ENCODE peak calls at places on chromosomes 3 and 15, in four cellular contexts. R is K562, U is A549, F is HepG2. N is an unnamed sample.

GRCh38 chr3:142566096-142566495 is 12.4 kb downstream of the ATR start:
- DNase-seq in F (no peak), R (no peak), U (no peak), N (no peak)

GRCh38 chr15:48021336-48022086 is 99.3 kb upstream of the SLC24A5 start:
- DNase-seq in F (no peak), R (no peak), U (no peak), N (peak; percentile 4)

GRCh38 chr15:81358248-81358647 is 15.8 kb downstream of the TMC3 start:
- DNase-seq in F (no peak), U (no peak), R (no peak), N (no peak)

GRCh38 chr3:166809520-166809919 is 570.6 kb downstream of the ZBBX start:
- DNase-seq in U (no peak), F (no peak), R (no peak), N (no peak)

GRCh38 chr15:101641894-101642293 is 10.3 kb downstream of the TM2D3 start:
- DNase-seq in R (no peak), U (no peak), F (no peak), N (no peak)

GRCh38 chr15:33934396-33934795 is 33.9 kb upstream of the CHRM5 start:
- DNase-seq in R (no peak), U (no peak), F (no peak), N (peak; percentile 12)

GRCh38 chr3:169034401-169034800 is 629.1 kb downstream of the MECOM start:
- DNase-seq in R (no peak), F (no peak), U (no peak), N (peak; percentile 67)

GRCh38 chr15:88487176-88487795 is 19.8 kb downstream of the MRPS11 start:
- DNase-seq in F (no peak), U (no peak), R (no peak), N (no peak)

GRCh38 chr15:95556866-95557225 is 773.7 kb upstream of the NR2F2 start:
- DNase-seq in R (no peak), U (no peak), F (no peak), N (no peak)

GRCh38 chr3:122903171-122903570 is 108.3 kb downstream of the SLC49A4 start:
- DNase-seq in F (no peak), U (no peak), R (no peak), N (no peak)

GRCh38 chr15:74793135-74794028 is 11.5 kb downstream of the CSK start:
- DNase-seq in U (no peak), F (no peak), R (peak; percentile 45), N (no peak)

GRCh38 chr15:38721549-38721948 is 156.9 kb upstream of the RASGRP1 start:
- DNase-seq in R (no peak), U (no peak), F (no peak), N (peak; percentile 45)

GRCh38 chr3:168620854-168621253 is 525.1 kb upstream of the GOLIM4 start:
- DNase-seq in U (peak; percentile 18), R (no peak), F (peak; percentile 41), N (no peak)

GRCh38 chr15:55715355-55716076 is 27.4 kb downstream of the PRTG start:
- DNase-seq in F (no peak), U (no peak), R (no peak), N (no peak)

GRCh38 chr3:167885277-167885676 is 149.8 kb downstream of the SERPINI1 start:
- DNase-seq in F (no peak), R (no peak), U (no peak), N (no peak)

GRCh38 chr3:152204218-152204617 is 64.5 kb upstream of the MBNL1 start:
- DNase-seq in R (no peak), U (no peak), F (no peak), N (no peak)

GRCh38 chr15:88920186-88920891 is 7.2 kb upstream of the MFGE8 start:
- DNase-seq in F (no peak), R (peak; percentile 44), U (peak; percentile 70), N (peak; percentile 77)

GRCh38 chr3:8210752-8211405 is 290.7 kb upstream of the LMCD1 start:
- DNase-seq in F (no peak), U (no peak), R (no peak), N (peak; percentile 2)

GRCh38 chr3:101944308-101944707 is 95.0 kb downstream of the NFKBIZ start:
- DNase-seq in U (no peak), F (no peak), R (no peak), N (no peak)

GRCh38 chr3:12159227-12159601 is 502 bp upstream of the TIMP4 start:
- DNase-seq in U (no peak), R (no peak), F (no peak), N (no peak)

GRCh38 chr3:129746629-129747028 is 140.2 kb upstream of the PLXND1 start:
- DNase-seq in F (no peak), U (no peak), R (no peak), N (no peak)

GRCh38 chr3:9912294-9912935 is 4.5 kb upstream of the IL17RC start:
- DNase-seq in U (peak; percentile 39), R (no peak), F (no peak), N (peak; percentile 82)

GRCh38 chr3:63857311-63857710 is 6.3 kb downstream of the THOC7 start:
- DNase-seq in F (no peak), U (no peak), R (no peak), N (no peak)

GRCh38 chr15:36903922-36904479 is 196.3 kb downstream of the MEIS2 start:
- DNase-seq in R (no peak), U (no peak), F (no peak), N (no peak)

GRCh38 chr3:141769171-141769894 is 6.1 kb downstream of the GRK7 start:
- DNase-seq in R (peak; percentile 35), U (no peak), F (peak; percentile 28), N (peak; percentile 31)

GRCh38 chr15:51917493-51917892 is 54.1 kb downstream of the LEO1 start:
- DNase-seq in F (peak; percentile 50), R (peak; percentile 17), U (peak; percentile 89), N (peak; percentile 30)

GRCh38 chr3:174675426-174675825 is 183.7 kb upstream of the NAALADL2 start:
- DNase-seq in R (no peak), F (no peak), U (no peak), N (no peak)

GRCh38 chr15:57634290-57634689 is 42.6 kb downstream of the MYZAP start:
- DNase-seq in R (no peak), F (no peak), U (no peak), N (no peak)

GRCh38 chr3:186953011-186953487 is 22.7 kb downstream of the ST6GAL1 start:
- DNase-seq in R (no peak), F (no peak), U (no peak), N (peak; percentile 56)

GRCh38 chr3:115698851-115699535 is 75.7 kb downstream of the GAP43 start:
- DNase-seq in F (no peak), U (no peak), R (no peak), N (peak; percentile 33)

GRCh38 chr3:7657214-7658112 is 796.5 kb downstream of the GRM7 start:
- DNase-seq in F (no peak), U (no peak), R (no peak), N (no peak)

DNA sequence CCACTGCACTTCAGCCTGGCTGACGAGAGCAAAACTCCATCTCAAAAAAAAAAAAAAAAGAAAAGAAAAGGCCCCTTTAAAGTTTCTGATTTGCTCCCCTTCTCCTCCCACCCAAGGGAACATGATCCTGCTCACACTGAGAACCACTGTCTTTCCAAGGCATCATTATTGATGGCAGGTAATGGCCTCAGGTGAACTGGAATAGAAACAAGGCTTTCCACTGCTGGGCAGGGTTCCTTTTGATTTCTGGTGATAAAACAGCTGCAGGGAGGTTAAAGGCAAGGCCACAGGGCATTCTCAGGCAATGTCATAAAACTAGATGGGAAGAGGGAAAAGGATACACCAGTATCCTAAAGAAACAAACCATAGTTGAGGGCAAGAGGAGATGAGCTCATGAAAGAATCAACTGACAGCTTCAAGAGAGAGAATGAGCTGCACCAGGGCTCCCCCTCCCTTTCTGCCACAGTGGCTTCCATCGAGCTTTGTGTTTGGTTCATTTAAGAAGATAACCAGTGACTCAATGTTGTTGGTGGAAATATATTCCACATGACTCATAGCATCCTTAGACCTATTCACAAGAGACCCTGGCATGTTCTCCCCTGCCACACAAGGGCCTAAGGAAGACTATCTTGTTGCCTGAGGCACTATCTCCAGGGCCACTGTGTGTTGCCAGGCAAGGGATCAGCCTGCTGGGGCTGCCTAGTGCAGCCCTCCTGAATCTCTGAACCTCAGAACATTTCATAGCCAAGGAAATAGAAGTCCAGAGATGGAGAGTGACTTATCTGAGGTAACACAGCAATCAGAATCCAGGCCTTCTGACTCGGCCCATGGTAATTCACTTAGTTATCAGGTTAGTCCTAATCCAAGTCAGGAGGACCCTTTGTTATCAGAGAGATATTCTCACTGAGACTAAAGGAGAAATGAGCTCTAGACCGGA is 86.5 kb downstream of the WDR76 start:
- DNase-seq in U (peak; percentile 65), F (peak; percentile 46), R (no peak), N (peak; percentile 99)
- TF ChIP-seq MAZ in U (no peak), F (no peak), R (no peak), N (peak; percentile 90)

GRCh38 chr3:134216206-134216764 is 34.4 kb downstream of the RYK start:
- DNase-seq in F (no peak), U (no peak), R (no peak), N (no peak)

GRCh38 chr3:134214239-134214638 is 36.4 kb downstream of the RYK start:
- DNase-seq in F (no peak), R (no peak), U (no peak), N (no peak)

GRCh38 chr3:134212898-134213665 is 37.6 kb downstream of the RYK start:
- DNase-seq in F (peak; percentile 66), U (peak; percentile 71), R (peak; percentile 64), N (peak; percentile 74)

GRCh38 chr3:134216851-134217250 is 33.8 kb downstream of the RYK start:
- DNase-seq in F (no peak), U (no peak), R (no peak), N (no peak)

GRCh38 chr3:134211797-134212196 is 38.9 kb downstream of the RYK start:
- DNase-seq in U (peak; percentile 36), F (peak; percentile 15), R (peak; percentile 19), N (peak; percentile 72)
- TF ChIP-seq MAZ in U (no peak), F (no peak), R (no peak), N (no peak)

GRCh38 chr3:69425249-69425648 is 39.4 kb upstream of the FRMD4B start:
- DNase-seq in R (peak; percentile 4), F (peak; percentile 14), U (peak; percentile 32), N (peak; percentile 7)
- TF ChIP-seq MAZ in R (no peak), F (no peak), U (no peak), N (no peak)

GRCh38 chr3:72487078-72487765 is 361.0 kb downstream of the SHQ1 start:
- DNase-seq in U (peak; percentile 54), F (peak; percentile 5), R (peak; percentile 77), N (peak; percentile 85)
- TF ChIP-seq MAZ in U (no peak), F (no peak), R (no peak), N (peak; percentile 36)

DNA sequence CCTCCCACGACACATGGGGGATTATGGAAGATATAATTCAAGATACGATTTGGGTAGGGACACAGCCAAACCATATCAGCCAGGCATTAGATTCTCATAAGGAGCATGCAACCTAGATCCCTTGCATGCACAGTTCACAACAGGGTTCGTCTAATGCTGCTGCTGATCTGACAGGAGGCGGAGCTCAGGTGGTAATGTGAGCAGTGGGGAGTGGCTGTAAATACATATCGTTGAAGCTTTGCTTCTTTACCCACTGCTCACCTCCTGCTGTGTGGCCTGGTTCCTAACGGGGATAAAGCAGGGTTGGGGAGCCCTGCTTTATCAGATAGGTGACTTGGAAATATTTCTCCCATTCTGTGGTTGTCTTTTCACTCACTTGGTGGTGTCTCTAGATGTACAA is 14.8 kb downstream of the DOCK3 start:
- DNase-seq in R (no peak), U (no peak), F (no peak), N (no peak)
- TF ChIP-seq MAZ in R (no peak), U (no peak), F (no peak), N (no peak)

GRCh38 chr3:57637391-57637790 is 40.2 kb upstream of the ARF4 start:
- DNase-seq in U (no peak), F (no peak), R (no peak), N (peak; percentile 41)
- TF ChIP-seq MAZ in U (no peak), F (no peak), R (no peak), N (no peak)